ENCODE peak calls at places on chromosomes 13 and 19, in ten cellular contexts. G is NCI-H1417; P is aorta; R is naive thymus-derived CD8-positive, alpha-beta T cell; J is naive B cell; E is HAP-1; B is NCI-H1694; W is CD4-positive, alpha-beta T cell; V is NCI-H1092 treated with DMSO at 0.1 percent for 48 hours; T is upper lobe of right lung. U is an unnamed sample.

GRCh38 chr13:94263038-94263437 is 216.4 kb downstream of the DCT start:
- DNase-seq in G (peak), P (no peak), R (no peak), J (no peak), E (no peak), B (no peak), W (no peak), V (no peak), T (no peak), U (no peak)

GRCh38 chr19:6424190-6424938 is at the start of gene KHSRP:
- DNase-seq in G (peak), P (peak), R (no peak), J (peak), E (peak), B (no peak), W (peak), V (no peak), T (peak), U (no peak)

GRCh38 chr19:37519890-37520289 is 13.2 kb downstream of the ZNF793 start:
- DNase-seq in G (no peak), P (no peak), R (no peak), J (no peak), E (no peak), B (no peak), W (no peak), V (no peak), T (no peak), U (no peak)

GRCh38 chr13:66312312-66313087 is 917.6 kb downstream of the PCDH9 start:
- DNase-seq in G (peak), P (no peak), R (no peak), J (no peak), E (no peak), B (peak), W (no peak), V (peak), T (no peak), U (no peak)

GRCh38 chr19:35940839-35941238 is 4.7 kb downstream of the LRFN3 start:
- DNase-seq in G (no peak), P (no peak), R (no peak), J (no peak), E (no peak), B (no peak), W (no peak), V (no peak), T (no peak), U (no peak)

GRCh38 chr13:87656311-87656710 is 14.9 kb upstream of the SLITRK5 start:
- DNase-seq in G (peak), P (no peak), R (no peak), J (no peak), E (no peak), B (peak), W (no peak), V (peak), T (no peak), U (no peak)

GRCh38 chr13:112131740-112132113 is 64.8 kb downstream of the SOX1 start:
- DNase-seq in G (no peak), P (no peak), R (no peak), J (no peak), E (no peak), B (no peak), W (no peak), V (no peak), T (peak), U (peak)

GRCh38 chr13:73717632-73718031 is 416.6 kb downstream of the KLF12 start:
- DNase-seq in G (peak), P (no peak), R (no peak), J (no peak), E (no peak), B (no peak), W (no peak), V (no peak), T (no peak), U (no peak)

GRCh38 chr13:45807520-45808099 is 43.9 kb downstream of the SIAH3 start:
- DNase-seq in G (peak), P (no peak), R (peak), J (no peak), E (peak), B (no peak), W (peak), V (peak), T (no peak), U (no peak)

GRCh38 chr19:49499030-49499670 is 2.9 kb downstream of the RPS11 start:
- DNase-seq in G (peak), P (no peak), R (no peak), J (no peak), E (no peak), B (no peak), W (no peak), V (no peak), T (no peak), U (no peak)

GRCh38 chr13:106919638-106920037 is 351.7 kb upstream of the ARGLU1 start:
- DNase-seq in G (no peak), P (peak), R (no peak), J (no peak), E (no peak), B (no peak), W (no peak), V (no peak), T (no peak), U (peak)

GRCh38 chr19:12800873-12801465 is 631 bp downstream of the PRDX2 start:
- DNase-seq in G (peak), P (peak), R (no peak), J (no peak), E (peak), B (no peak), W (no peak), V (no peak), T (no peak), U (no peak)

GRCh38 chr19:51094696-51095279 is 12.1 kb upstream of the KLK14 start:
- DNase-seq in G (peak), P (peak), R (no peak), J (no peak), E (peak), B (no peak), W (peak), V (no peak), T (no peak), U (peak)

GRCh38 chr13:100563779-100564178 is 24.8 kb downstream of the GGACT start:
- DNase-seq in G (no peak), P (no peak), R (no peak), J (no peak), E (no peak), B (no peak), W (no peak), V (no peak), T (peak), U (no peak)

GRCh38 chr13:78129850-78130249 is 211.2 kb upstream of the EDNRB start:
- DNase-seq in G (no peak), P (no peak), R (no peak), J (no peak), E (no peak), B (no peak), W (no peak), V (no peak), T (no peak), U (no peak)

GRCh38 chr13:32045537-32045936 is 14.0 kb downstream of the FRY start:
- DNase-seq in G (no peak), P (no peak), R (no peak), J (no peak), E (no peak), B (no peak), W (no peak), V (no peak), T (no peak), U (no peak)

GRCh38 chr13:97141564-97142005 is 80.5 kb upstream of the MBNL2 start:
- DNase-seq in G (peak), P (no peak), R (no peak), J (no peak), E (peak), B (peak), W (no peak), V (no peak), T (no peak), U (no peak)

U was measured in lower lobe of right lung.